ENCODE peak calls at places on chromosomes 1 and 21, in ten cellular contexts. One of them, this sample, is unnamed.
A peak's percentile ranks its signal among the peaks of the same experiment; 100 is the strongest.

GRCh38 chr1:223079498-223079897 is 63.5 kb downstream of the TLR5 start:
- DNase-seq in stimulated activated CD4-positive, alpha-beta T cell treated with anti-CD3 and anti-CD28 coated beads, Interleukin-12 subunit alpha, Interleukin-12 subunit beta, amount 100 ng/mL, for 4 hours: no peak
- DNase-seq in CD4-positive, alpha-beta T cell: no peak
- DNase-seq in osteocyte: no peak
- DNase-seq in ecto neural progenitor cell: no peak
- DNase-seq in endodermal cell: no peak
- DNase-seq in PC-3: no peak
- DNase-seq in fibroblast of the aortic adventitia: no peak
- DNase-seq in NCI-H1417: no peak
- DNase-seq in EH: no peak
- DNase-seq in this sample: no peak

GRCh38 chr1:115365738-115366137 is 27.7 kb upstream of the NGF start:
- DNase-seq in stimulated activated CD4-positive, alpha-beta T cell treated with anti-CD3 and anti-CD28 coated beads, Interleukin-12 subunit alpha, Interleukin-12 subunit beta, amount 100 ng/mL, for 4 hours: no peak
- DNase-seq in CD4-positive, alpha-beta T cell: no peak
- DNase-seq in osteocyte: no peak
- DNase-seq in ecto neural progenitor cell: no peak
- DNase-seq in endodermal cell: no peak
- DNase-seq in PC-3: no peak
- DNase-seq in fibroblast of the aortic adventitia: peak; percentile 67
- DNase-seq in NCI-H1417: no peak
- DNase-seq in EH: no peak
- DNase-seq in this sample: no peak

GRCh38 chr1:14184346-14184963 is 414.0 kb upstream of the KAZN start:
- DNase-seq in stimulated activated CD4-positive, alpha-beta T cell treated with anti-CD3 and anti-CD28 coated beads, Interleukin-12 subunit alpha, Interleukin-12 subunit beta, amount 100 ng/mL, for 4 hours: no peak
- DNase-seq in CD4-positive, alpha-beta T cell: no peak
- DNase-seq in osteocyte: no peak
- DNase-seq in ecto neural progenitor cell: no peak
- DNase-seq in endodermal cell: no peak
- DNase-seq in PC-3: no peak
- DNase-seq in fibroblast of the aortic adventitia: no peak
- DNase-seq in NCI-H1417: no peak
- DNase-seq in EH: no peak
- DNase-seq in this sample: no peak

GRCh38 chr21:43893536-43894205 is 28.6 kb downstream of the AGPAT3 start:
- DNase-seq in stimulated activated CD4-positive, alpha-beta T cell treated with anti-CD3 and anti-CD28 coated beads, Interleukin-12 subunit alpha, Interleukin-12 subunit beta, amount 100 ng/mL, for 4 hours: no peak
- DNase-seq in CD4-positive, alpha-beta T cell: no peak
- DNase-seq in osteocyte: no peak
- DNase-seq in ecto neural progenitor cell: no peak
- DNase-seq in endodermal cell: no peak
- DNase-seq in PC-3: no peak
- DNase-seq in fibroblast of the aortic adventitia: peak; percentile 25
- DNase-seq in NCI-H1417: no peak
- DNase-seq in EH: no peak
- DNase-seq in this sample: peak; percentile 41

GRCh38 chr21:45983981-45984551 is 2.5 kb downstream of the COL6A1 start:
- DNase-seq in stimulated activated CD4-positive, alpha-beta T cell treated with anti-CD3 and anti-CD28 coated beads, Interleukin-12 subunit alpha, Interleukin-12 subunit beta, amount 100 ng/mL, for 4 hours: no peak
- DNase-seq in CD4-positive, alpha-beta T cell: no peak
- DNase-seq in osteocyte: peak; percentile 83
- DNase-seq in ecto neural progenitor cell: no peak
- DNase-seq in endodermal cell: no peak
- DNase-seq in PC-3: peak; percentile 65
- DNase-seq in fibroblast of the aortic adventitia: peak; percentile 52
- DNase-seq in NCI-H1417: peak; percentile 15
- DNase-seq in EH: no peak
- DNase-seq in this sample: no peak

GRCh38 chr21:26769613-26770188 is 75.5 kb downstream of the ADAMTS1 start:
- DNase-seq in stimulated activated CD4-positive, alpha-beta T cell treated with anti-CD3 and anti-CD28 coated beads, Interleukin-12 subunit alpha, Interleukin-12 subunit beta, amount 100 ng/mL, for 4 hours: no peak
- DNase-seq in CD4-positive, alpha-beta T cell: no peak
- DNase-seq in osteocyte: no peak
- DNase-seq in ecto neural progenitor cell: no peak
- DNase-seq in endodermal cell: no peak
- DNase-seq in PC-3: peak; percentile 63
- DNase-seq in fibroblast of the aortic adventitia: peak; percentile 83
- DNase-seq in NCI-H1417: peak; percentile 11
- DNase-seq in EH: peak; percentile 64
- DNase-seq in this sample: peak; percentile 71

GRCh38 chr1:154714638-154715037 is 106.7 kb upstream of the ADAR start:
- DNase-seq in stimulated activated CD4-positive, alpha-beta T cell treated with anti-CD3 and anti-CD28 coated beads, Interleukin-12 subunit alpha, Interleukin-12 subunit beta, amount 100 ng/mL, for 4 hours: no peak
- DNase-seq in CD4-positive, alpha-beta T cell: no peak
- DNase-seq in osteocyte: no peak
- DNase-seq in ecto neural progenitor cell: no peak
- DNase-seq in endodermal cell: no peak
- DNase-seq in PC-3: peak; percentile 32
- DNase-seq in fibroblast of the aortic adventitia: peak; percentile 27
- DNase-seq in NCI-H1417: no peak
- DNase-seq in EH: peak; percentile 36
- DNase-seq in this sample: peak; percentile 88

GRCh38 chr1:218401896-218402770 is 57.0 kb downstream of the TGFB2 start:
- DNase-seq in stimulated activated CD4-positive, alpha-beta T cell treated with anti-CD3 and anti-CD28 coated beads, Interleukin-12 subunit alpha, Interleukin-12 subunit beta, amount 100 ng/mL, for 4 hours: no peak
- DNase-seq in CD4-positive, alpha-beta T cell: no peak
- DNase-seq in osteocyte: no peak
- DNase-seq in ecto neural progenitor cell: no peak
- DNase-seq in endodermal cell: no peak
- DNase-seq in PC-3: no peak
- DNase-seq in fibroblast of the aortic adventitia: no peak
- DNase-seq in NCI-H1417: peak; percentile 80
- DNase-seq in EH: no peak
- DNase-seq in this sample: no peak

GRCh38 chr1:32761253-32761877 is 55.8 kb downstream of the YARS1 start:
- DNase-seq in stimulated activated CD4-positive, alpha-beta T cell treated with anti-CD3 and anti-CD28 coated beads, Interleukin-12 subunit alpha, Interleukin-12 subunit beta, amount 100 ng/mL, for 4 hours: no peak
- DNase-seq in CD4-positive, alpha-beta T cell: no peak
- DNase-seq in osteocyte: no peak
- DNase-seq in ecto neural progenitor cell: no peak
- DNase-seq in endodermal cell: peak; percentile 85
- DNase-seq in PC-3: peak; percentile 95
- DNase-seq in fibroblast of the aortic adventitia: peak; percentile 76
- DNase-seq in NCI-H1417: no peak
- DNase-seq in EH: peak; percentile 75
- DNase-seq in this sample: peak; percentile 73

GRCh38 chr1:230335861-230336549 is 90.1 kb downstream of the PGBD5 start:
- DNase-seq in stimulated activated CD4-positive, alpha-beta T cell treated with anti-CD3 and anti-CD28 coated beads, Interleukin-12 subunit alpha, Interleukin-12 subunit beta, amount 100 ng/mL, for 4 hours: no peak
- DNase-seq in CD4-positive, alpha-beta T cell: no peak
- DNase-seq in osteocyte: no peak
- DNase-seq in ecto neural progenitor cell: no peak
- DNase-seq in endodermal cell: no peak
- DNase-seq in PC-3: no peak
- DNase-seq in fibroblast of the aortic adventitia: no peak
- DNase-seq in NCI-H1417: no peak
- DNase-seq in EH: peak; percentile 3
- DNase-seq in this sample: no peak

GRCh38 chr1:230905733-230906132 is 37.4 kb upstream of the C1orf198 start:
- DNase-seq in stimulated activated CD4-positive, alpha-beta T cell treated with anti-CD3 and anti-CD28 coated beads, Interleukin-12 subunit alpha, Interleukin-12 subunit beta, amount 100 ng/mL, for 4 hours: no peak
- DNase-seq in CD4-positive, alpha-beta T cell: no peak
- DNase-seq in osteocyte: no peak
- DNase-seq in ecto neural progenitor cell: no peak
- DNase-seq in endodermal cell: no peak
- DNase-seq in PC-3: no peak
- DNase-seq in fibroblast of the aortic adventitia: peak; percentile 86
- DNase-seq in NCI-H1417: no peak
- DNase-seq in EH: no peak
- DNase-seq in this sample: no peak

GRCh38 chr1:6258675-6259074 is 2.2 kb downstream of the GPR153 start:
- DNase-seq in stimulated activated CD4-positive, alpha-beta T cell treated with anti-CD3 and anti-CD28 coated beads, Interleukin-12 subunit alpha, Interleukin-12 subunit beta, amount 100 ng/mL, for 4 hours: no peak
- DNase-seq in CD4-positive, alpha-beta T cell: no peak
- DNase-seq in osteocyte: no peak
- DNase-seq in ecto neural progenitor cell: no peak
- DNase-seq in endodermal cell: no peak
- DNase-seq in PC-3: no peak
- DNase-seq in fibroblast of the aortic adventitia: no peak
- DNase-seq in NCI-H1417: no peak
- DNase-seq in EH: no peak
- DNase-seq in this sample: no peak

GRCh38 chr1:228249508-228250305 is 41.9 kb downstream of the OBSCN start:
- DNase-seq in stimulated activated CD4-positive, alpha-beta T cell treated with anti-CD3 and anti-CD28 coated beads, Interleukin-12 subunit alpha, Interleukin-12 subunit beta, amount 100 ng/mL, for 4 hours: no peak
- DNase-seq in CD4-positive, alpha-beta T cell: no peak
- DNase-seq in osteocyte: no peak
- DNase-seq in ecto neural progenitor cell: no peak
- DNase-seq in endodermal cell: peak; percentile 22
- DNase-seq in PC-3: no peak
- DNase-seq in fibroblast of the aortic adventitia: no peak
- DNase-seq in NCI-H1417: no peak
- DNase-seq in EH: no peak
- DNase-seq in this sample: no peak

GRCh38 chr1:199205740-199206139 is 566.9 kb downstream of the PTPRC start:
- DNase-seq in stimulated activated CD4-positive, alpha-beta T cell treated with anti-CD3 and anti-CD28 coated beads, Interleukin-12 subunit alpha, Interleukin-12 subunit beta, amount 100 ng/mL, for 4 hours: no peak
- DNase-seq in CD4-positive, alpha-beta T cell: no peak
- DNase-seq in osteocyte: no peak
- DNase-seq in ecto neural progenitor cell: no peak
- DNase-seq in endodermal cell: no peak
- DNase-seq in PC-3: peak; percentile 5
- DNase-seq in fibroblast of the aortic adventitia: no peak
- DNase-seq in NCI-H1417: no peak
- DNase-seq in EH: peak; percentile 41
- DNase-seq in this sample: no peak

GRCh38 chr1:2443285-2444137 is 31.1 kb upstream of the PEX10 start:
- DNase-seq in stimulated activated CD4-positive, alpha-beta T cell treated with anti-CD3 and anti-CD28 coated beads, Interleukin-12 subunit alpha, Interleukin-12 subunit beta, amount 100 ng/mL, for 4 hours: peak; percentile 11
- DNase-seq in CD4-positive, alpha-beta T cell: peak; percentile 9
- DNase-seq in osteocyte: no peak
- DNase-seq in ecto neural progenitor cell: peak; percentile 76
- DNase-seq in endodermal cell: peak; percentile 81
- DNase-seq in PC-3: peak; percentile 32
- DNase-seq in fibroblast of the aortic adventitia: no peak
- DNase-seq in NCI-H1417: no peak
- DNase-seq in EH: peak; percentile 39
- DNase-seq in this sample: no peak

GRCh38 chr1:84350550-84350949 is 47.7 kb upstream of the DNASE2B start:
- DNase-seq in stimulated activated CD4-positive, alpha-beta T cell treated with anti-CD3 and anti-CD28 coated beads, Interleukin-12 subunit alpha, Interleukin-12 subunit beta, amount 100 ng/mL, for 4 hours: no peak
- DNase-seq in CD4-positive, alpha-beta T cell: no peak
- DNase-seq in osteocyte: no peak
- DNase-seq in ecto neural progenitor cell: no peak
- DNase-seq in endodermal cell: no peak
- DNase-seq in PC-3: no peak
- DNase-seq in fibroblast of the aortic adventitia: no peak
- DNase-seq in NCI-H1417: no peak
- DNase-seq in EH: no peak
- DNase-seq in this sample: no peak

GRCh38 chr1:152110860-152111514 is 4.3 kb downstream of the TCHH start:
- DNase-seq in stimulated activated CD4-positive, alpha-beta T cell treated with anti-CD3 and anti-CD28 coated beads, Interleukin-12 subunit alpha, Interleukin-12 subunit beta, amount 100 ng/mL, for 4 hours: no peak
- DNase-seq in CD4-positive, alpha-beta T cell: no peak
- DNase-seq in osteocyte: peak; percentile 85
- DNase-seq in ecto neural progenitor cell: peak; percentile 67
- DNase-seq in endodermal cell: peak; percentile 85
- DNase-seq in PC-3: peak; percentile 50
- DNase-seq in fibroblast of the aortic adventitia: peak; percentile 48
- DNase-seq in NCI-H1417: peak; percentile 80
- DNase-seq in EH: peak; percentile 56
- DNase-seq in this sample: peak; percentile 20

GRCh38 chr1:230176871-230177411 is 109.9 kb downstream of the GALNT2 start:
- DNase-seq in stimulated activated CD4-positive, alpha-beta T cell treated with anti-CD3 and anti-CD28 coated beads, Interleukin-12 subunit alpha, Interleukin-12 subunit beta, amount 100 ng/mL, for 4 hours: no peak
- DNase-seq in CD4-positive, alpha-beta T cell: no peak
- DNase-seq in osteocyte: peak; percentile 69
- DNase-seq in ecto neural progenitor cell: peak; percentile 72
- DNase-seq in endodermal cell: peak; percentile 40
- DNase-seq in PC-3: no peak
- DNase-seq in fibroblast of the aortic adventitia: peak; percentile 81
- DNase-seq in NCI-H1417: no peak
- DNase-seq in EH: peak; percentile 17
- DNase-seq in this sample: peak; percentile 88

GRCh38 chr1:9410737-9411297 is 118.1 kb downstream of the SPSB1 start:
- DNase-seq in stimulated activated CD4-positive, alpha-beta T cell treated with anti-CD3 and anti-CD28 coated beads, Interleukin-12 subunit alpha, Interleukin-12 subunit beta, amount 100 ng/mL, for 4 hours: no peak
- DNase-seq in CD4-positive, alpha-beta T cell: no peak
- DNase-seq in osteocyte: no peak
- DNase-seq in ecto neural progenitor cell: no peak
- DNase-seq in endodermal cell: no peak
- DNase-seq in PC-3: no peak
- DNase-seq in fibroblast of the aortic adventitia: peak; percentile 65
- DNase-seq in NCI-H1417: no peak
- DNase-seq in EH: peak; percentile 48
- DNase-seq in this sample: peak; percentile 94

GRCh38 chr1:185969028-185969427 is 234.8 kb downstream of the HMCN1 start:
- DNase-seq in stimulated activated CD4-positive, alpha-beta T cell treated with anti-CD3 and anti-CD28 coated beads, Interleukin-12 subunit alpha, Interleukin-12 subunit beta, amount 100 ng/mL, for 4 hours: no peak
- DNase-seq in CD4-positive, alpha-beta T cell: no peak
- DNase-seq in osteocyte: no peak
- DNase-seq in ecto neural progenitor cell: no peak
- DNase-seq in endodermal cell: no peak
- DNase-seq in PC-3: no peak
- DNase-seq in fibroblast of the aortic adventitia: peak; percentile 34
- DNase-seq in NCI-H1417: no peak
- DNase-seq in EH: peak; percentile 73
- DNase-seq in this sample: no peak

GRCh38 chr1:174297351-174297750 is 138.0 kb downstream of the RABGAP1L start:
- DNase-seq in stimulated activated CD4-positive, alpha-beta T cell treated with anti-CD3 and anti-CD28 coated beads, Interleukin-12 subunit alpha, Interleukin-12 subunit beta, amount 100 ng/mL, for 4 hours: no peak
- DNase-seq in CD4-positive, alpha-beta T cell: no peak
- DNase-seq in osteocyte: no peak
- DNase-seq in ecto neural progenitor cell: no peak
- DNase-seq in endodermal cell: peak; percentile 78
- DNase-seq in PC-3: no peak
- DNase-seq in fibroblast of the aortic adventitia: no peak
- DNase-seq in NCI-H1417: no peak
- DNase-seq in EH: no peak
- DNase-seq in this sample: no peak